ENCODE peak calls at places on chromosomes 2 and 18, in seven cellular contexts. M, D, K, Z, L, G and I are unnamed samples.

GRCh38 chr2:88170472-88170892 is 336 bp downstream of the THNSL2 start:
- DNase-seq in G (no peak), M (no peak), K (no peak), Z (peak; percentile 26), D (no peak), L (no peak), I (peak; percentile 34)

GRCh38 chr2:144389151-144389929 is 130.6 kb downstream of the ZEB2 start:
- DNase-seq in G (no peak), L (no peak), K (no peak), M (no peak), Z (peak; percentile 15), D (peak; percentile 41), I (no peak)

GRCh38 chr2:138090330-138090729 is 126.1 kb downstream of the HNMT start:
- DNase-seq in K (peak; percentile 71), M (peak; percentile 64), L (no peak), Z (peak; percentile 28), G (no peak), D (no peak), I (no peak)

GRCh38 chr2:27118525-27119329 is at the start of gene CGREF1:
- DNase-seq in G (no peak), D (no peak), L (no peak), Z (no peak), K (no peak), M (no peak), I (no peak)

GRCh38 chr2:138061961-138062360 is 97.7 kb downstream of the HNMT start:
- DNase-seq in D (no peak), K (no peak), L (no peak), M (no peak), G (no peak), Z (no peak), I (no peak)

GRCh38 chr2:233974530-233975071 is 57.4 kb downstream of the TRPM8 start:
- DNase-seq in Z (peak; percentile 90), D (peak; percentile 88), G (no peak), M (peak; percentile 76), L (peak; percentile 50), K (peak; percentile 13), I (peak; percentile 19)

GRCh38 chr2:205865794-205866490 is 183.6 kb downstream of the NRP2 start:
- DNase-seq in L (no peak), Z (no peak), M (no peak), G (no peak), D (no peak), K (no peak), I (no peak)

GRCh38 chr2:224038049-224038829 is 847 bp downstream of the SERPINE2 start:
- DNase-seq in Z (peak; percentile 20), G (peak; percentile 32), M (peak; percentile 33), D (peak; percentile 50), L (peak; percentile 18), K (no peak), I (peak; percentile 16)

GRCh38 chr2:219533930-219534661 is 9.5 kb downstream of the CHPF start:
- DNase-seq in L (no peak), Z (no peak), G (no peak), M (no peak), K (no peak), D (no peak), I (no peak)

GRCh38 chr2:99066602-99067001 is 74.9 kb upstream of the C2orf15 start:
- DNase-seq in M (peak; percentile 64), G (no peak), L (no peak), K (peak; percentile 12), Z (peak; percentile 22), D (no peak), I (no peak)

GRCh38 chr2:179265082-179265575 is 497 bp upstream of the SESTD1 start:
- DNase-seq in K (no peak), Z (no peak), G (no peak), L (no peak), D (no peak), M (no peak), I (no peak)

GRCh38 chr2:78109272-78109671 is 587.1 kb upstream of the LRRTM4 start:
- DNase-seq in L (no peak), G (no peak), D (peak; percentile 36), K (no peak), M (peak; percentile 74), Z (no peak), I (no peak)

GRCh38 chr18:75183973-75184372 is 25.0 kb downstream of the PTGR3 start:
- DNase-seq in K (no peak), M (no peak), D (no peak), L (no peak), G (no peak), Z (no peak), I (no peak)

GRCh38 chr2:19802088-19802806 is 99.5 kb downstream of the TTC32 start:
- DNase-seq in G (no peak), L (no peak), D (no peak), Z (peak; percentile 45), M (no peak), K (no peak), I (no peak)

GRCh38 chr2:192828947-192829346 is 634.2 kb upstream of the TMEFF2 start:
- DNase-seq in G (no peak), L (no peak), D (no peak), M (no peak), K (no peak), Z (no peak), I (no peak)

GRCh38 chr18:32422185-32422584 is 48.5 kb downstream of the GAREM1 start:
- DNase-seq in M (no peak), L (no peak), D (no peak), K (no peak), G (no peak), Z (no peak), I (no peak)

GRCh38 chr2:187917535-187917934 is 363.3 kb upstream of the TFPI start:
- DNase-seq in G (peak; percentile 23), L (no peak), M (no peak), K (no peak), Z (no peak), D (no peak), I (no peak)

GRCh38 chr2:105934467-105934866 is 189.8 kb downstream of the NCK2 start:
- DNase-seq in D (no peak), M (peak; percentile 66), G (peak; percentile 11), Z (peak; percentile 11), K (no peak), L (no peak), I (no peak)

GRCh38 chr2:163732718-163733117 is 3.1 kb downstream of the FIGN start:
- DNase-seq in K (no peak), M (no peak), D (no peak), G (no peak), L (no peak), Z (no peak), I (no peak)

GRCh38 chr2:163734911-163735691 is 707 bp downstream of the FIGN start:
- DNase-seq in Z (no peak), G (no peak), D (no peak), M (no peak), L (no peak), K (no peak), I (no peak)

GRCh38 chr2:163731735-163732134 is 4.1 kb downstream of the FIGN start:
- DNase-seq in D (no peak), K (no peak), Z (no peak), L (no peak), M (no peak), G (no peak), I (no peak)

GRCh38 chr2:163734401-163734800 is 1.4 kb downstream of the FIGN start:
- DNase-seq in L (no peak), M (no peak), K (no peak), D (no peak), G (no peak), Z (no peak), I (no peak)

GRCh38 chr2:163733301-163733938 is 2.4 kb downstream of the FIGN start:
- DNase-seq in M (no peak), L (peak; percentile 25), G (peak; percentile 44), D (no peak), Z (peak; percentile 15), K (no peak), I (no peak)
- H3K4me3 ChIP-seq in M (peak overlapping the region; percentile 91), L (peak overlapping the region; percentile 60), G (peak overlapping the region; percentile 21), D (peak overlapping the region; percentile 58), Z (no peak overlapping the region), K (no peak overlapping the region), I (peak overlapping the region; percentile 78)

GRCh38 chr2:236168110-236169067 is at the start of gene GBX2:
- DNase-seq in K (peak; percentile 94), G (no peak), L (no peak), D (no peak), Z (no peak), M (no peak), I (no peak)
- TF ChIP-seq POLR2A in K (no peak), G (no peak), L (no peak), D (no peak), Z (no peak), M (no peak), I (no peak)

GRCh38 chr2:107168141-107168540 is 282.2 kb upstream of the ST6GAL2 start:
- DNase-seq in M (no peak), D (no peak), L (no peak), Z (no peak), K (no peak), G (no peak), I (no peak)
- H3K36me3 ChIP-seq in M (no peaks in the 10 kb centered on the region), D (no peaks in the 10 kb centered on the region), L (no peaks in the 10 kb centered on the region), Z (no peaks in the 10 kb centered on the region), K (no peaks in the 10 kb centered on the region), G (no peaks in the 10 kb centered on the region), I (no peaks in the 10 kb centered on the region)

GRCh38 chr2:130759906-130760753 is 4.8 kb downstream of the AMER3 start:
- DNase-seq in Z (peak; percentile 92), D (no peak), M (no peak), K (no peak), G (no peak), L (no peak), I (no peak)

GRCh38 chr2:130763405-130763804 is 8.1 kb downstream of the AMER3 start:
- DNase-seq in M (no peak), K (no peak), G (no peak), L (no peak), D (no peak), Z (no peak), I (no peak)

GRCh38 chr2:130762031-130762909 is 6.9 kb downstream of the AMER3 start:
- DNase-seq in M (no peak), K (no peak), G (no peak), Z (no peak), L (no peak), D (no peak), I (no peak)

GRCh38 chr2:130762910-130763385 is 7.6 kb downstream of the AMER3 start:
- DNase-seq in G (no peak), Z (no peak), L (no peak), K (no peak), M (no peak), D (no peak), I (no peak)

DNA sequence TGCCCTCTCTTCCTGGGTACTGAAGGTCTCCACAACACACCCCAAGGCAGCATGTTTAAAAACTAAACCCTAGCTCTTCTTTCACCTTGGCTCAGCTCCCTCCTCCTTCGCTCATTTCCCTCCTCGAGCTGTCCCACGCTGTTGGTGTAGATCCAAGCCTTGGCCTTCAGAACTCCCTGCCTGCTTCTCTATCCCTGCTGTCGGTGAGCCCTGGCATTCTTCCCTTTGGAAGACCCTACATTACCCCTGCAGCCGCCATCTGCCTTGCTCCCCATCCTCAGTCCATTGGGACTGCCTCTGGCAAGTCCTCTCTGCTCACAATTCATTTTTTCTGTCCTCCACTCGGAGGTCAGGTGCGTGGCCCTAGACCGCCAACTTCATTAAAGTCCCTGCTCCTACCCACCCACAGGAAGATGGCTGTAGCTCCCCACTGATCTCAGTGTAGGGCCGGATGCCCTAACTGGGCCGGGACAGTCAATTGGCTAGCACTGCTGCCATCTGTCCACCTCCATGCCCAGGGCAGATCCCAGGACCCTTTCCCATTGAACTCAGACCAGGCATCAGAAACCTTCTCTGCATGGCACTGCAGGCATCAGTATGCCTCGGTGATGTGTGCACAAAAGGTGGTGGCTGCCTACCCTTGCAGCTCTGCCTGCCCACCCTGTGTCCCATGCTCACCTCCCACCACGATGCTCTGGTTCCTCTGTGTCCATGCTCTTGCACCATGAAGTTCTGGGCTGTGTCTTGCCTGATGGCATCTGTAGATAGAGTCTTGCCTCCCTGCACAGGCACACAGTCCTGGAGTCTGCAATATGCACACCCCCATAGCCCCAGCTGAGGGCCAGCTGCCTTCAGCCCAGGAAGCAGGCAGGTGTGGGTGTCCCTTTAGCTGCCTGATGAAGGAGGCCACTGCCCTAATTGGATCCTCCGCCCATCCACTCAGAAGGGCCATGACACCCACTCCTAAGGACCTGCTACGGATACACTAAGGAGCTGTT is 5.7 kb downstream of the AMER3 start:
- DNase-seq in M (no peak), G (no peak), D (no peak), K (no peak), Z (no peak), L (no peak), I (no peak)
- H3K4me3 ChIP-seq in M (no peak overlapping the region), G (no peak overlapping the region), D (no peak overlapping the region), K (no peak overlapping the region), Z (no peak overlapping the region), L (no peak overlapping the region), I (no peak overlapping the region)